ENCODE peak calls at places on chromosomes 6 and 20, in eight cellular contexts. G is body of pancreas; A is CD8-positive, alpha-beta T cell; Y is mammary epithelial cell; H is adrenal gland; J is neuronal stem cell; L is Karpas-422; R is adipocyte. I is an unnamed sample. For H3K4me1, the result is how much of the 10 kb centered on the place peaks cover.

GRCh38 chr6:105184921-105185320 is 5.1 kb upstream of the POPDC3 start:
- DNase-seq in G (no peak), A (no peak), Y (no peak), H (no peak), J (no peak), L (no peak), R (peak), I (no peak)

GRCh38 chr6:98024359-98024758 is 741.3 kb upstream of the MMS22L start:
- DNase-seq in G (no peak), A (no peak), Y (no peak), H (no peak), J (no peak), L (no peak), R (no peak), I (no peak)

GRCh38 chr20:49792611-49793010 is 20.0 kb upstream of the SLC9A8 start:
- DNase-seq in G (no peak), A (no peak), Y (no peak), H (no peak), J (no peak), L (no peak), R (no peak), I (no peak)

GRCh38 chr6:31737315-31738047 is 1.2 kb upstream of the CLIC1 start:
- DNase-seq in G (no peak), A (no peak), Y (no peak), H (no peak), J (peak), L (no peak), R (no peak), I (no peak)

GRCh38 chr6:37713529-37714119 is 15.9 kb upstream of the MDGA1 start:
- DNase-seq in G (no peak), A (no peak), Y (peak), H (no peak), J (no peak), L (no peak), R (peak), I (no peak)

GRCh38 chr6:138239774-138240173 is 21.5 kb upstream of the PBOV1 start:
- DNase-seq in G (peak), A (no peak), Y (no peak), H (no peak), J (no peak), L (no peak), R (no peak), I (no peak)

GRCh38 chr6:331622-332521 is 39.6 kb downstream of the DUSP22 start:
- DNase-seq in G (no peak), A (no peak), Y (no peak), H (no peak), J (no peak), L (no peak), R (no peak), I (no peak)

GRCh38 chr6:37127961-37128862 is 41.7 kb upstream of the PIM1 start:
- DNase-seq in G (no peak), A (no peak), Y (peak), H (no peak), J (no peak), L (no peak), R (peak), I (no peak)

GRCh38 chr20:20894753-20895152 is 182.3 kb upstream of the RALGAPA2 start:
- DNase-seq in G (no peak), A (no peak), Y (no peak), H (no peak), J (no peak), L (no peak), R (no peak), I (no peak)

GRCh38 chr20:9597547-9597946 is 83.2 kb downstream of the LAMP5 start:
- DNase-seq in G (no peak), A (no peak), Y (peak), H (no peak), J (no peak), L (no peak), R (no peak), I (no peak)

GRCh38 chr20:32972181-32973076 is 31.8 kb downstream of the SUN5 start:
- DNase-seq in G (no peak), A (peak), Y (no peak), H (no peak), J (no peak), L (peak), R (no peak), I (peak)

GRCh38 chr6:84599991-84600390 is 164.4 kb downstream of the TBX18 start:
- DNase-seq in G (no peak), A (no peak), Y (no peak), H (no peak), J (no peak), L (no peak), R (no peak), I (no peak)

GRCh38 chr6:111657146-111657545 is 51.5 kb upstream of the TRAF3IP2 start:
- DNase-seq in G (no peak), A (no peak), Y (peak), H (no peak), J (no peak), L (no peak), R (peak), I (no peak)

GRCh38 chr20:44200371-44200770 is 10.2 kb downstream of the OSER1 start:
- DNase-seq in G (no peak), A (no peak), Y (no peak), H (no peak), J (no peak), L (no peak), R (no peak), I (no peak)

GRCh38 chr20:44203161-44203560 is 7.4 kb downstream of the OSER1 start:
- DNase-seq in G (no peak), A (no peak), Y (no peak), H (no peak), J (no peak), L (no peak), R (peak), I (no peak)

GRCh38 chr20:44199877-44200276 is 10.7 kb downstream of the OSER1 start:
- DNase-seq in G (no peak), A (no peak), Y (no peak), H (no peak), J (no peak), L (no peak), R (no peak), I (no peak)

GRCh38 chr20:44198872-44199271 is 11.7 kb downstream of the OSER1 start:
- DNase-seq in G (no peak), A (no peak), Y (no peak), H (no peak), J (no peak), L (no peak), R (no peak), I (no peak)

DNA sequence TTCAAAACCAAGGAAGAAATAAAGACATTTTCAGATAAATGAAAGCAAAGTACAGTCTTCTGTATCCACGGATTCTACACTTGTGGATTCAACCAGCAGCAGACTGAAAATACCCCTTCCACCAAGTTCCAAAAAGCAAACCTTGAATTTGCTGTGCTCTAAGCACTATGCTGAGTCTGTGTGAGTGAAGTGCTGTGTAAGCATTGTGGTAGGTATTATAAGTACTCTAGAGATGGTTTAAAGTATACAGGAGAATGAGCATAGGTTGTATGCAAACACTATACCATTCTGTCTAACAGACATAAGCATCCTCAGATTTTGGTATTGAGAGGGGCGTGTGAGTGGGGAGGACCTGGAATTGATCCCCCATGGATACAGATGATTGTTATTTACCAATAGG is 9.6 kb downstream of the OSER1 start:
- DNase-seq in G (no peak), A (no peak), Y (no peak), H (no peak), J (no peak), L (no peak), R (no peak), I (no peak)
- H3K4me1 ChIP-seq in G (under half), A (under half), Y (under half), H (under half), J (under half), L (under half), R (under half), I (under half)

DNA sequence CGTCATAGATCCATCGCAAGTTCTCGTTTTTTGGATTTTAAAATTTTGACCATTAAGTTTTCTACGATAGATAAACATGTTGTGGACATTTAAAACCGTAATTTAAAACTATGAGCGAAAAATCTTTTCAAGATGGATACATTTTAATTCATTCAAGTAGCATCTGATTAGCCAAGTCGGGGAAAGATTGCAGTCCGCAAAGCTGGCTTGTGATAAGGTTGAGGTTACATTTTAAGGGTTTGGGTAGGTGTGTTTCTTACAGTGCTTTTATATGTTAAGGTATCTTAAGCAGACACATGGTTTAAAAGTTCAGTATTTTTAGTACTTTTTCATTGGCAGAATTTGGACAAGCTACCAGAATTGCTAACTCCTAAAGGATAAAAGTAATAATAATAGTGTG is 1.2 kb downstream of the WTAP start:
- DNase-seq in G (no peak), A (no peak), Y (peak), H (no peak), J (no peak), L (peak), R (peak), I (no peak)
- H3K4me1 ChIP-seq in G (half or more), A (half or more), Y (under half), H (under half), J (under half), L (under half), R (under half), I (under half)

GRCh38 chr6:52518279-52518944 is 58.4 kb downstream of the TRAM2 start:
- DNase-seq in G (no peak), A (no peak), Y (no peak), H (no peak), J (no peak), L (no peak), R (no peak), I (no peak)

GRCh38 chr6:52515219-52515960 is 61.5 kb downstream of the TRAM2 start:
- DNase-seq in G (no peak), A (no peak), Y (peak), H (no peak), J (no peak), L (no peak), R (no peak), I (no peak)

GRCh38 chr6:52516269-52516668 is 60.6 kb downstream of the TRAM2 start:
- DNase-seq in G (no peak), A (no peak), Y (no peak), H (no peak), J (no peak), L (no peak), R (no peak), I (no peak)

GRCh38 chr6:52517502-52518278 is 59.2 kb downstream of the TRAM2 start:
- DNase-seq in G (peak), A (no peak), Y (peak), H (peak), J (peak), L (no peak), R (peak), I (no peak)

DNA sequence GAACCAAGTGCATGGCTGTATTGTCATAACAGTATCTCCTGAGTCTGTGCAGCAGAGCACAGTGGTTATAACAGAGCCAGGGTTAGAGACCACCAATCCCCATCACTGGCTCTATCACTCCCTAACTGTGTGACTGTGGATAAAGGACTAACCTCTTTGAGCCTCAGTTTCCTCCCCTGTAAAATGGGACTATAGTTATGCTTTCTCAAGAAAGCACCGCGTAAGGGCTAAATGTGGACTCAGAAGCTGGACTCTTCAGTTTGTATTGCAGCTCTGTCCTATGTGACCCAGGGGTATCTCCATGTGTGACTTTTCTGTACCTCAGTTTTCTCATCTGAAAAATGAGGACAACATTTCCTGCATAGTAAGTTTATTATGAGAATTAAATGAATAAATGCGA is 59.9 kb downstream of the TRAM2 start:
- DNase-seq in G (no peak), A (no peak), Y (no peak), H (no peak), J (no peak), L (no peak), R (no peak), I (no peak)
- H3K4me1 ChIP-seq in G (under half), A (under half), Y (half or more), H (under half), J (under half), L (under half), R (half or more), I (under half)

DNA sequence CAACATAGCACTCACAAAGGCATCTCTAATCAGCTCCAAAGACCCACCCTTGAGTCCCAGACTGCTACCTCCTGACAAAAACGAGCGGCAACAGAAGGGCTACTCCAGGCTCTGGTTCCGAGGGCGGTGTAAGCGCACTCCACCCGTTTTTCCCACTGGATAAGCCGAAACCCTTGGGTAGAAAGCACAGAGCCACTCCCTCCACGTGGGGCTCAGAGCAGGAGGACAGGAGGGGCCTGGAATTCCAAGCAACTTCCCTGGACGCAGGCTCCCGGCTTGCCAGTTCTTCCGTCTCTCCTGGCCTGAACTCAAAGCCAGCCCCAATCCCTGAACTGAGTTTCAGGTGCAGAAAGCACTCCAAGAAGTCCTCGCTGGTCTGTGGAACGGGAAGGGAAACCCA is 7.4 kb downstream of the GMEB2 start:
- DNase-seq in G (no peak), A (no peak), Y (no peak), H (no peak), J (no peak), L (no peak), R (no peak), I (no peak)
- H3K4me1 ChIP-seq in G (under half), A (under half), Y (under half), H (under half), J (under half), L (under half), R (under half), I (under half)

DNA sequence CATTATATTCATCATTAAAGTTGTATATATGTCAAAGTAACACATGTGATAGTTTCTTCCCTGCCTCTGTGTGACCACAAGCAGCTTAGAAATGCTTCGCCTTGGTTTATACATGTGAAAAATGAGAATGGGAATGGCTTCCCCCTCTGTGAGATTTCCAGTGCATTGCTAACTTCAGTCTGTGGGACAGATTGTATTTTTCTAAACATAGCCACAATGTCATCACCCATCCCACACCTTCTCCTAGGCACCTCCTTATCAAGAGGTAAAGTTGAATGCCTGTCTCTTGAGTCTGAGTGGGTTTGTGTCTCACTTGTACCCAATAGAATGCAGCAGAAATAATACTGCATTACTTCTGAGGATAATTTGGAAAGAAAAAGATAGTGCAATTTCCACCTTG is 27.8 kb downstream of the RIN2 start:
- DNase-seq in G (no peak), A (no peak), Y (no peak), H (no peak), J (no peak), L (no peak), R (no peak), I (no peak)
- H3K4me1 ChIP-seq in G (under half), A (under half), Y (under half), H (under half), J (under half), L (under half), R (under half), I (under half)

GRCh38 chr20:62358171-62358719 is 8.9 kb downstream of the LAMA5 start:
- DNase-seq in G (peak), A (no peak), Y (no peak), H (peak), J (no peak), L (no peak), R (no peak), I (no peak)
- H3K4me1 ChIP-seq in G (half or more), A (under half), Y (half or more), H (under half), J (half or more), L (under half), R (under half), I (under half)

GRCh38 chr6:129186988-129187387 is 304.1 kb downstream of the LAMA2 start:
- DNase-seq in G (no peak), A (no peak), Y (peak), H (no peak), J (no peak), L (no peak), R (peak), I (no peak)
- H3K4me1 ChIP-seq in G (under half), A (under half), Y (under half), H (under half), J (under half), L (under half), R (half or more), I (under half)

GRCh38 chr20:57707320-57707719 is 2.5 kb downstream of the PMEPA1 start:
- DNase-seq in G (no peak), A (no peak), Y (no peak), H (no peak), J (no peak), L (no peak), R (no peak), I (no peak)

GRCh38 chr20:57708694-57709673 is 831 bp downstream of the PMEPA1 start:
- DNase-seq in G (peak), A (peak), Y (no peak), H (peak), J (no peak), L (no peak), R (peak), I (peak)

GRCh38 chr20:57705103-57705899 is 4.5 kb downstream of the PMEPA1 start:
- DNase-seq in G (no peak), A (no peak), Y (no peak), H (no peak), J (no peak), L (no peak), R (no peak), I (no peak)

GRCh38 chr20:57709823-57710799 is at the start of gene PMEPA1:
- DNase-seq in G (peak), A (peak), Y (peak), H (peak), J (peak), L (peak), R (peak), I (peak)

GRCh38 chr20:57707849-57708693 is 1.7 kb downstream of the PMEPA1 start:
- DNase-seq in G (peak), A (no peak), Y (no peak), H (no peak), J (no peak), L (no peak), R (peak), I (no peak)
- H3K4me1 ChIP-seq in G (half or more), A (under half), Y (under half), H (under half), J (under half), L (half or more), R (half or more), I (under half)

I was measured in CD8-positive, alpha-beta memory T cell.